ENCODE peak calls at places on chromosomes 16 and 17, in six cellular contexts. H, B, M, F, E and C are unnamed samples.
A peak's percentile ranks its signal among the peaks of the same experiment; 100 is the strongest.

GRCh38 chr16:17305694-17306093 is 165.1 kb downstream of the XYLT1 start:
- DNase-seq in M (no peak), H (no peak), F (no peak), B (no peak), E (no peak), C (no peak)

GRCh38 chr16:49458656-49459445 is 85.2 kb downstream of the C16orf78 start:
- DNase-seq in M (no peak), E (no peak), B (no peak), F (no peak), H (no peak), C (no peak)

GRCh38 chr16:2142942-2143868 is 5.2 kb upstream of the RAB26 start:
- DNase-seq in H (no peak), M (no peak), B (no peak), E (no peak), F (no peak), C (no peak)

GRCh38 chr17:51263001-51263400 is 2.7 kb downstream of the UTP18 start:
- DNase-seq in F (no peak), B (peak; percentile 17), M (no peak), E (no peak), H (no peak), C (no peak)

GRCh38 chr16:7344806-7345416 is 12.3 kb downstream of the RBFOX1 start:
- DNase-seq in F (no peak), B (no peak), H (no peak), E (no peak), M (peak; percentile 57), C (no peak)

GRCh38 chr17:83128306-83129240 is 49.2 kb downstream of the METRNL start:
- DNase-seq in E (no peak), B (no peak), M (no peak), H (no peak), F (no peak), C (no peak)

GRCh38 chr17:75731086-75731715 is 9.9 kb downstream of the ITGB4 start:
- DNase-seq in E (no peak), B (no peak), F (no peak), H (no peak), M (no peak), C (no peak)

GRCh38 chr17:13403982-13404931 is 197.5 kb downstream of the HS3ST3A1 start:
- DNase-seq in M (no peak), F (peak; percentile 11), E (peak; percentile 6), H (no peak), B (no peak), C (no peak)

GRCh38 chr16:11497329-11497805 is 89.4 kb downstream of the LITAF start:
- DNase-seq in H (peak; percentile 92), E (peak; percentile 74), M (peak; percentile 71), F (peak; percentile 66), B (peak; percentile 62), C (no peak)

GRCh38 chr16:84041421-84041820 is 1.2 kb downstream of the SLC38A8 start:
- DNase-seq in F (no peak), H (peak; percentile 48), M (no peak), B (no peak), E (no peak), C (no peak)

GRCh38 chr16:1333149-1333812 is at the start of gene BAIAP3:
- DNase-seq in B (no peak), E (peak; percentile 77), M (peak; percentile 52), F (peak; percentile 77), H (no peak), C (peak; percentile 46)

GRCh38 chr17:27494192-27495091 is 38.2 kb downstream of the KSR1 start:
- DNase-seq in F (peak; percentile 69), M (peak; percentile 51), H (peak; percentile 66), B (peak; percentile 57), E (peak; percentile 64), C (no peak)

GRCh38 chr17:48577330-48577945 is 712 bp downstream of the HOXB4 start:
- DNase-seq in H (no peak), F (no peak), M (no peak), E (no peak), B (no peak), C (no peak)

GRCh38 chr17:13650096-13650675 is 48.5 kb upstream of the HS3ST3A1 start:
- DNase-seq in H (no peak), M (no peak), F (no peak), E (no peak), B (no peak), C (no peak)

GRCh38 chr17:48468299-48468698 is 38.3 kb upstream of the SKAP1 start:
- DNase-seq in H (no peak), B (no peak), F (no peak), E (no peak), M (no peak), C (no peak)

GRCh38 chr17:70078994-70079531 is 4.0 kb downstream of the KCNJ16 start:
- DNase-seq in M (no peak), E (no peak), H (no peak), F (no peak), B (no peak), C (no peak)

GRCh38 chr17:59366773-59367656 is 35.6 kb downstream of the YPEL2 start:
- DNase-seq in E (no peak), F (no peak), B (peak; percentile 83), H (no peak), M (peak; percentile 83), C (no peak)

GRCh38 chr16:11706180-11706742 is 36.4 kb downstream of the TXNDC11 start:
- DNase-seq in B (no peak), M (no peak), F (no peak), H (no peak), E (no peak), C (no peak)

DNA sequence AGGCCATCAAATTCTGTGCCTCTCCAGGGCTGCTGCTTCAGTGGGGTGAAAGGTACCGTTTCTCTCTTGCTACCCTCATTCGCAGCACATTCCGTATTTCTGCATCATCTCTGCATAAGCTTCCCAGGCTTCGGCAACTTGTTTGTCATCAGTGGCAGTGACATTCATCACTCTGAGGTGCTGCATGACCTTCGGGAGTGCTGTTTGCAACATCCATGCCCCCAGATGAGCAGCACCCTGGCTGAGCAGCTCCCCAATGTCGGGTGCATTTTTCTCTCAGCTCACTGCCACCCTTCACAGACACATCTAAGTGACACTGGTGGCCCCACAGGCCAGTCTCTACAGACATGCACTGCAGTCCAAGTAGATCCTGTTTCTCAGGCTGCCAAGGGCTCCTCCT is 3.8 kb downstream of the CREBBP start:
- DNase-seq in E (no peak), M (peak; percentile 38), B (peak; percentile 56), H (no peak), F (no peak), C (no peak)
- H3K4me1 ChIP-seq in E (peaks cover 39% of the 10 kb centered on the region), M (peaks cover 63% of the 10 kb centered on the region), B (peaks cover 21% of the 10 kb centered on the region), H (peaks cover 71% of the 10 kb centered on the region), F (peaks cover 67% of the 10 kb centered on the region), C (peaks cover 85% of the 10 kb centered on the region)

GRCh38 chr17:77400445-77400870 is 259.7 kb downstream of the SEC14L1 start:
- DNase-seq in F (peak; percentile 59), H (peak; percentile 82), E (peak; percentile 71), M (peak; percentile 64), B (no peak), C (peak; percentile 79)

GRCh38 chr17:77396610-77397009 is 255.8 kb downstream of the SEC14L1 start:
- DNase-seq in E (no peak), H (no peak), M (no peak), B (no peak), F (no peak), C (no peak)

GRCh38 chr17:77402159-77402731 is 261.5 kb downstream of the SEC14L1 start:
- DNase-seq in E (no peak), M (no peak), F (no peak), B (no peak), H (no peak), C (no peak)

GRCh38 chr17:77398274-77398673 is 257.5 kb downstream of the SEC14L1 start:
- DNase-seq in B (no peak), M (no peak), F (no peak), E (no peak), H (no peak), C (no peak)

DNA sequence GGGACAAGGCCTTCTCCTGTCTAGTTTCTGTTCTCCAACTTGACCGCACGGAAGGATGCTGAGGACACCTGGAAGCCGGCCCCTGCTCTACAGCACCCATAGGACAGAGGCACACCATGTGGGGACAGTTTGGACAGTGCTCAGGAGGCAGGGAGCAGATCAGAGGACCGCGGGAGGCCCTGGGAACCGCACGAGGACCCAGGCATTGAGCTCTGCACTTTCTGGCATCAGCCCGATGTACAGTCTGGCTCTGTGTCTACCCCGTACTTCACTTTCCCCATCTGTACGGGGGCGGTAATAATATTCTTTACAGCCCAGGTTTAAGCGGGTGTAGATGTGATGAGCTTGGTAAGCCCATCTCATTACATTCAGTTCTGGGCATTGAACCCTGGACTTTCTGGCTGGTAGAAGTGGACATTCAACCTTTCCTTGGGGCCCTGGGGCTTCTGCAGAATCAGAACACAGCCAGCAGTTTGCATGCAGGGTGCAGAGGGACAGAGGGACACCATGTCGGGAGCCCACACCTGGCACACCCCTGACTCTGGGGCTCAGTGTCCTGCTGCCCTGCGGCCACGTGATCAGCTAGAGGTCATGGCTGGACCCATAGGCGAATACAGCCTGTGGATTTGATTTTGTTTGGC is 258.7 kb downstream of the SEC14L1 start:
- DNase-seq in F (no peak), E (no peak), M (no peak), B (no peak), H (no peak), C (no peak)
- H3K27ac ChIP-seq in F (no peak overlapping the region), E (no peak overlapping the region), M (no peak overlapping the region), B (no peak overlapping the region), H (peak overlapping the region; percentile 48), C (peak overlapping the region; percentile 75)

GRCh38 chr16:58056580-58056979 is 31.0 kb downstream of the MMP15 start:
- DNase-seq in F (no peak), H (no peak), M (no peak), E (no peak), B (no peak), C (no peak)

GRCh38 chr16:58053682-58054005 is 28.1 kb downstream of the MMP15 start:
- DNase-seq in H (no peak), B (no peak), E (no peak), M (no peak), F (no peak), C (no peak)

GRCh38 chr16:58054289-58054688 is 28.7 kb downstream of the MMP15 start:
- DNase-seq in M (no peak), B (no peak), H (no peak), F (no peak), E (no peak), C (no peak)

GRCh38 chr16:58057126-58057525 is 31.6 kb downstream of the MMP15 start:
- DNase-seq in H (no peak), M (no peak), F (no peak), B (no peak), E (no peak), C (no peak)

GRCh38 chr16:58057784-58058183 is 32.2 kb downstream of the MMP15 start:
- DNase-seq in E (no peak), M (no peak), B (no peak), F (no peak), H (no peak), C (no peak)
- H3K4me1 ChIP-seq in E (no peaks in the 10 kb centered on the region), M (peaks cover 18% of the 10 kb centered on the region), B (no peaks in the 10 kb centered on the region), F (peaks cover 4% of the 10 kb centered on the region), H (no peaks in the 10 kb centered on the region), C (no peaks in the 10 kb centered on the region)

GRCh38 chr17:81143717-81144422 is 21.4 kb upstream of the PVALEF start:
- DNase-seq in E (no peak), B (no peak), H (no peak), F (no peak), M (no peak), C (no peak)

GRCh38 chr17:81144423-81144781 is 20.9 kb upstream of the PVALEF start:
- DNase-seq in B (no peak), F (no peak), M (no peak), E (no peak), H (no peak), C (no peak)

GRCh38 chr17:81140695-81141094 is 24.6 kb upstream of the PVALEF start:
- DNase-seq in E (no peak), M (no peak), B (no peak), H (no peak), F (no peak), C (no peak)

GRCh38 chr17:81143200-81143527 is 22.1 kb upstream of the PVALEF start:
- DNase-seq in F (no peak), E (no peak), M (no peak), H (no peak), B (no peak), C (no peak)

GRCh38 chr17:81142301-81143199 is 22.8 kb upstream of the PVALEF start:
- DNase-seq in M (peak; percentile 85), E (peak; percentile 86), B (peak; percentile 56), F (peak; percentile 88), H (peak; percentile 88), C (peak; percentile 49)
- H3K27ac ChIP-seq in M (no peak overlapping the region), E (no peak overlapping the region), B (no peak overlapping the region), F (no peak overlapping the region), H (no peak overlapping the region), C (no peak overlapping the region)